ENCODE peak calls at places on chromosomes 12 and 14, in seven cellular contexts. G, V, W, X, I, F and T are unnamed samples.

GRCh38 chr14:35384386-35385041 is 20.0 kb downstream of the NFKBIA start:
- DNase-seq in G (peak; percentile 96), V (no peak), W (no peak), X (peak; percentile 94), I (peak; percentile 96), F (no peak), T (peak; percentile 54)

GRCh38 chr12:104695453-104696148 is 238.9 kb downstream of the CHST11 start:
- DNase-seq in G (peak; percentile 92), V (no peak), W (no peak), X (peak; percentile 74), I (peak; percentile 97), F (no peak), T (peak; percentile 62)

GRCh38 chr12:123936956-123937706 is 35.5 kb downstream of the CCDC92 start:
- DNase-seq in G (no peak), V (no peak), W (no peak), X (no peak), I (no peak), F (peak; percentile 59), T (no peak)

GRCh38 chr12:51326762-51327439 is 2.9 kb upstream of the BIN2 start:
- DNase-seq in G (peak; percentile 91), V (peak; percentile 87), W (no peak), X (peak; percentile 72), I (peak; percentile 59), F (peak; percentile 73), T (no peak)

GRCh38 chr14:88477513-88478250 is 77.1 kb downstream of the PTPN21 start:
- DNase-seq in G (no peak), V (no peak), W (no peak), X (peak; percentile 20), I (no peak), F (no peak), T (no peak)

GRCh38 chr14:100263141-100263540 is 24.2 kb downstream of the YY1 start:
- DNase-seq in G (no peak), V (no peak), W (no peak), X (peak; percentile 58), I (no peak), F (no peak), T (no peak)

GRCh38 chr14:35332517-35333346 is 40.5 kb downstream of the PSMA6 start:
- DNase-seq in G (peak; percentile 51), V (no peak), W (no peak), X (peak; percentile 41), I (no peak), F (peak; percentile 74), T (no peak)

GRCh38 chr14:58637040-58637390 is 747 bp upstream of the DACT1 start:
- DNase-seq in G (peak; percentile 75), V (peak; percentile 88), W (peak; percentile 56), X (peak; percentile 89), I (peak; percentile 96), F (peak; percentile 70), T (peak; percentile 92)

GRCh38 chr12:72296389-72296788 is 24.2 kb downstream of the TRHDE start:
- DNase-seq in G (no peak), V (no peak), W (no peak), X (no peak), I (peak; percentile 53), F (no peak), T (no peak)

GRCh38 chr14:54229136-54229535 is 167.7 kb upstream of the CDKN3 start:
- DNase-seq in G (peak; percentile 57), V (no peak), W (no peak), X (no peak), I (no peak), F (no peak), T (no peak)

DNA sequence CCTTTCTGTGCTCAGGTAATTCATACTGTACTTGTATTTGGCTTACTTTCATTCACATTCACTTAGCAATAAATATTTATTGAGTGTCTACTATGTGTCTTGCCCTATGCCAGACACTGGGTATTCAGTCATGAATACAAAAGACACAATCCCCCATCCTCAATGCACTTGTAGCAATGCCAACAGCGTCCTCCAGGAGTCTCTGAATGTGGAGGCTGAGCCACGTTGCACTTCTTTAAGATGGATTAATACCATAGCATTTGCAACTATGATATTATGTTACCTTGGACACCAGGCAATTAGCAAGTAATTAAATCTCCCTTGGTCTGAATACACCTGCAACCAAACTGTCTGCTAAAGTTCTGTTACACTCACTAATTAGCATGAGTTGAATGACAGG is 58.8 kb downstream of the OTX2 start:
- DNase-seq in G (no peak), V (no peak), W (no peak), X (no peak), I (no peak), F (no peak), T (no peak)
- TF ChIP-seq CTCF in G (no peak), V (no peak), W (no peak), X (no peak), I (no peak), F (no peak), T (no peak)

GRCh38 chr12:68899251-68899771 is 33.7 kb downstream of the CPM start:
- DNase-seq in G (peak; percentile 84), V (no peak), W (no peak), X (peak; percentile 98), I (peak; percentile 72), F (peak; percentile 69), T (no peak)
- TF ChIP-seq CTCF in G (peak; percentile 71), V (no peak), W (peak; percentile 39), X (peak; percentile 99), I (peak; percentile 76), F (peak; percentile 44), T (no peak)

GRCh38 chr12:69630191-69630590 is 19.5 kb upstream of the LRRC10 start:
- DNase-seq in G (no peak), V (no peak), W (no peak), X (peak; percentile 8), I (no peak), F (no peak), T (no peak)
- TF ChIP-seq CTCF in G (peak; percentile 34), V (no peak), W (no peak), X (peak; percentile 42), I (peak; percentile 56), F (no peak), T (no peak)

GRCh38 chr14:75279739-75280447 is 1.3 kb downstream of the FOS start:
- DNase-seq in G (peak; percentile 75), V (peak; percentile 89), W (no peak), X (peak; percentile 47), I (no peak), F (peak; percentile 78), T (no peak)
- TF ChIP-seq CTCF in G (no peak), V (no peak), W (no peak), X (no peak), I (no peak), F (no peak), T (no peak)